ENCODE peak calls at places on chromosomes 13 and 19, in six cellular contexts. One of them, this sample, is unnamed.

GRCh38 chr13:98451676-98452105 is 125.2 kb downstream of the STK24 start:
- DNase-seq in LNCaP clone FGC: no peak
- DNase-seq in heart left ventricle: no peak
- DNase-seq in fibroblast of lung: peak; percentile 81
- DNase-seq in mesendoderm: no peak
- DNase-seq in neuronal stem cell: no peak
- DNase-seq in this sample: no peak

GRCh38 chr13:37791699-37792098 is 77.9 kb downstream of the TRPC4 start:
- DNase-seq in LNCaP clone FGC: no peak
- DNase-seq in heart left ventricle: no peak
- DNase-seq in fibroblast of lung: peak; percentile 71
- DNase-seq in mesendoderm: no peak
- DNase-seq in neuronal stem cell: no peak
- DNase-seq in this sample: no peak

GRCh38 chr19:12952488-12953455 is 4.3 kb downstream of the GADD45GIP1 start:
- DNase-seq in LNCaP clone FGC: no peak
- DNase-seq in heart left ventricle: no peak
- DNase-seq in fibroblast of lung: peak; percentile 87
- DNase-seq in mesendoderm: no peak
- DNase-seq in neuronal stem cell: no peak
- DNase-seq in this sample: no peak

GRCh38 chr19:41352609-41353465 is 885 bp downstream of the TGFB1 start:
- DNase-seq in LNCaP clone FGC: no peak
- DNase-seq in heart left ventricle: peak; percentile 76
- DNase-seq in fibroblast of lung: peak; percentile 44
- DNase-seq in mesendoderm: peak; percentile 70
- DNase-seq in neuronal stem cell: no peak
- DNase-seq in this sample: no peak

GRCh38 chr19:14775855-14776254 is 2.5 kb downstream of the ADGRE2 start:
- DNase-seq in LNCaP clone FGC: no peak
- DNase-seq in heart left ventricle: peak; percentile 26
- DNase-seq in fibroblast of lung: no peak
- DNase-seq in mesendoderm: no peak
- DNase-seq in neuronal stem cell: no peak
- DNase-seq in this sample: no peak

GRCh38 chr13:69374036-69374435 is 733.6 kb upstream of the ATXN8OS start:
- DNase-seq in LNCaP clone FGC: no peak
- DNase-seq in heart left ventricle: no peak
- DNase-seq in fibroblast of lung: no peak
- DNase-seq in mesendoderm: no peak
- DNase-seq in neuronal stem cell: no peak
- DNase-seq in this sample: no peak

GRCh38 chr19:55702131-55702627 is 27.2 kb downstream of the EPN1 start:
- DNase-seq in LNCaP clone FGC: no peak
- DNase-seq in heart left ventricle: no peak
- DNase-seq in fibroblast of lung: no peak
- DNase-seq in mesendoderm: no peak
- DNase-seq in neuronal stem cell: no peak
- DNase-seq in this sample: no peak

GRCh38 chr13:43986395-43986794 is 106.7 kb downstream of the LACC1 start:
- DNase-seq in LNCaP clone FGC: peak; percentile 21
- DNase-seq in heart left ventricle: no peak
- DNase-seq in fibroblast of lung: peak; percentile 18
- DNase-seq in mesendoderm: no peak
- DNase-seq in neuronal stem cell: no peak
- DNase-seq in this sample: no peak

GRCh38 chr19:1925544-1925943 is 15.4 kb upstream of the CSNK1G2 start:
- DNase-seq in LNCaP clone FGC: no peak
- DNase-seq in heart left ventricle: no peak
- DNase-seq in fibroblast of lung: no peak
- DNase-seq in mesendoderm: no peak
- DNase-seq in neuronal stem cell: no peak
- DNase-seq in this sample: no peak

GRCh38 chr13:114017028-114017630 is 43.3 kb upstream of the C13orf46 start:
- DNase-seq in LNCaP clone FGC: no peak
- DNase-seq in heart left ventricle: no peak
- DNase-seq in fibroblast of lung: peak; percentile 42
- DNase-seq in mesendoderm: peak; percentile 47
- DNase-seq in neuronal stem cell: no peak
- DNase-seq in this sample: no peak

GRCh38 chr13:107459430-107459829 is 755.9 kb downstream of the LIG4 start:
- DNase-seq in LNCaP clone FGC: no peak
- DNase-seq in heart left ventricle: no peak
- DNase-seq in fibroblast of lung: peak; percentile 95
- DNase-seq in mesendoderm: no peak
- DNase-seq in neuronal stem cell: no peak
- DNase-seq in this sample: no peak

GRCh38 chr13:97257800-97258799 is 36.0 kb downstream of the MBNL2 start:
- DNase-seq in LNCaP clone FGC: no peak
- DNase-seq in heart left ventricle: peak; percentile 58
- DNase-seq in fibroblast of lung: peak; percentile 96
- DNase-seq in mesendoderm: peak; percentile 97
- DNase-seq in neuronal stem cell: no peak
- DNase-seq in this sample: peak; percentile 54

GRCh38 chr19:43425567-43426392 is 11.1 kb downstream of the TEX101 start:
- DNase-seq in LNCaP clone FGC: peak; percentile 64
- DNase-seq in heart left ventricle: no peak
- DNase-seq in fibroblast of lung: peak; percentile 16
- DNase-seq in mesendoderm: peak; percentile 46
- DNase-seq in neuronal stem cell: no peak
- DNase-seq in this sample: no peak

GRCh38 chr19:28554321-28555091 is 658.4 kb downstream of the UQCRFS1 start:
- DNase-seq in LNCaP clone FGC: no peak
- DNase-seq in heart left ventricle: no peak
- DNase-seq in fibroblast of lung: no peak
- DNase-seq in mesendoderm: no peak
- DNase-seq in neuronal stem cell: no peak
- DNase-seq in this sample: no peak

GRCh38 chr19:45650722-45651121 is 11.5 kb upstream of the EML2 start:
- DNase-seq in LNCaP clone FGC: no peak
- DNase-seq in heart left ventricle: no peak
- DNase-seq in fibroblast of lung: no peak
- DNase-seq in mesendoderm: no peak
- DNase-seq in neuronal stem cell: no peak
- DNase-seq in this sample: no peak

GRCh38 chr13:97944396-97945029 is 9.0 kb upstream of the IPO5 start:
- DNase-seq in LNCaP clone FGC: no peak
- DNase-seq in heart left ventricle: no peak
- DNase-seq in fibroblast of lung: peak; percentile 63
- DNase-seq in mesendoderm: no peak
- DNase-seq in neuronal stem cell: no peak
- DNase-seq in this sample: no peak

GRCh38 chr19:958967-959685 is 25.0 kb upstream of the WDR18 start:
- DNase-seq in LNCaP clone FGC: no peak
- DNase-seq in heart left ventricle: no peak
- DNase-seq in fibroblast of lung: peak; percentile 70
- DNase-seq in mesendoderm: peak; percentile 36
- DNase-seq in neuronal stem cell: no peak
- DNase-seq in this sample: no peak

GRCh38 chr13:49859568-49859967 is 67.1 kb upstream of the KPNA3 start:
- DNase-seq in LNCaP clone FGC: no peak
- DNase-seq in heart left ventricle: no peak
- DNase-seq in fibroblast of lung: peak; percentile 98
- DNase-seq in mesendoderm: no peak
- DNase-seq in neuronal stem cell: no peak
- DNase-seq in this sample: peak; percentile 30

GRCh38 chr13:44648392-44649117 is 72.4 kb upstream of the TSC22D1 start:
- DNase-seq in LNCaP clone FGC: no peak
- DNase-seq in heart left ventricle: no peak
- DNase-seq in fibroblast of lung: no peak
- DNase-seq in mesendoderm: peak; percentile 47
- DNase-seq in neuronal stem cell: no peak
- DNase-seq in this sample: no peak

GRCh38 chr19:46955813-46956371 is 63.7 kb upstream of the NPAS1 start:
- DNase-seq in LNCaP clone FGC: no peak
- DNase-seq in heart left ventricle: no peak
- DNase-seq in fibroblast of lung: no peak
- DNase-seq in mesendoderm: no peak
- DNase-seq in neuronal stem cell: no peak
- DNase-seq in this sample: no peak

GRCh38 chr19:47757617-47758432 is 12.5 kb downstream of the NOP53 start:
- DNase-seq in LNCaP clone FGC: no peak
- DNase-seq in heart left ventricle: no peak
- DNase-seq in fibroblast of lung: no peak
- DNase-seq in mesendoderm: no peak
- DNase-seq in neuronal stem cell: no peak
- DNase-seq in this sample: no peak

DNA sequence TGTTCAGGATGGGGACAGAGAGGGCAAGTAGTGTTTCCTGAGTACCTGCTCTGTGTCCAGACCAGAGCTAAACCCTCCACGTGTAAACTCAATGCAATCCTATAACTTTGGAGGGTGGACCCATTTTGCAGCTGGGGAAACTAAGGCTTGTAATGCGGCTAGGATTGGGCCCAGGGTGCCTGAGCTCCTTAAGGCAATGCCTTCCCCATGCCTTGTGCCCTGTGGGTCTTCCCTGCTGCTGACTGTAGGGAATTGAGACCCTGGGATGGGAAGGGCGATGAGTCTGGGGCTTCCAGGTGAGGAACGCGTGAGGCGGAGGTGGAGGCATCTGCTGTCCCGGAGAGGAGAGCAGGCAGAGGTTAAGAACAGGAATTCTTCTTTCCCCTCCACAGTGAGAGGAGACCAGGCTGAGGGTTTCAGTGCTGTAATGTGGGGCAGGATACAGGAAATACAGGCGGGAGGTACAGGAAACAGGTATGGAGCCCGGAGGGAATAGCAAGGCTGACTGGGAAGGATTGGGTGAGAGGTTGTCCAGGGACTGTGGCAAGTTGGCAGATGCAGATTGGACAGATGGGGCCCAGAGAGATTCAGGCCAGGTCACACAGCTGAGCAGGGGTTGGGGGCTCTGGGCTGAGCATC is 19.2 kb downstream of the SLC27A1 start:
- DNase-seq in LNCaP clone FGC: no peak
- DNase-seq in heart left ventricle: no peak
- DNase-seq in fibroblast of lung: no peak
- DNase-seq in mesendoderm: no peak
- DNase-seq in neuronal stem cell: no peak
- DNase-seq in this sample: no peak
- H3K4me3 ChIP-seq in LNCaP clone FGC: no peak overlapping the region
- H3K4me3 ChIP-seq in heart left ventricle: no peak overlapping the region
- H3K4me3 ChIP-seq in fibroblast of lung: no peak overlapping the region
- H3K4me3 ChIP-seq in mesendoderm: no peak overlapping the region
- H3K4me3 ChIP-seq in neuronal stem cell: no peak overlapping the region
- H3K4me3 ChIP-seq in this sample: no peak overlapping the region

GRCh38 chr13:86426437-86426836 is 627.2 kb upstream of the SLITRK6 start:
- DNase-seq in LNCaP clone FGC: no peak
- DNase-seq in heart left ventricle: no peak
- DNase-seq in fibroblast of lung: no peak
- DNase-seq in mesendoderm: no peak
- DNase-seq in neuronal stem cell: no peak
- DNase-seq in this sample: no peak
- H3K4me3 ChIP-seq in LNCaP clone FGC: no peak overlapping the region
- H3K4me3 ChIP-seq in heart left ventricle: no peak overlapping the region
- H3K4me3 ChIP-seq in fibroblast of lung: no peak overlapping the region
- H3K4me3 ChIP-seq in mesendoderm: no peak overlapping the region
- H3K4me3 ChIP-seq in neuronal stem cell: no peak overlapping the region
- H3K4me3 ChIP-seq in this sample: no peak overlapping the region

DNA sequence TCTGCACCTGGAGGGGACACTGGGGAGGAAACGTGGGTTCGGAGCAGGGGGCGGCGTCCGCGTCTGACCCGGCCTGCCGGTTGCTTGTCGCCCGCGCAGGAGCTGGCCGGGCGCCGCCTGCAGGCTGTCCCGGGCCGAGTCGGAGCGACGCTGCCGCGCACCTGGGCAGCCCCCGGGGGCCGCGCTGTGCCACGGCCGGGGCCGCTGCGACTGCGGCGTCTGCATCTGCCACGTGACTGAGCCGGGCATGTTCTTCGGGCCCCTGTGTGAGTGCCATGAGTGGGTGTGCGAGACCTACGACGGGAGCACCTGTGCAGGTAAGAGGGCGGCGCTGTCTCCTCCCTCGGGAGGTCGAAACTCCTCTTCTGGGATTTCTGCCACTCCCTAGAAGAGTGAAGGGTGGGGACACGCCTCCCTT is 1.3 kb downstream of the ITGBL1 start:
- DNase-seq in LNCaP clone FGC: no peak
- DNase-seq in heart left ventricle: no peak
- DNase-seq in fibroblast of lung: no peak
- DNase-seq in mesendoderm: no peak
- DNase-seq in neuronal stem cell: no peak
- DNase-seq in this sample: no peak
- H3K4me3 ChIP-seq in LNCaP clone FGC: peak overlapping the region; percentile 13
- H3K4me3 ChIP-seq in heart left ventricle: peak overlapping the region; percentile 65
- H3K4me3 ChIP-seq in fibroblast of lung: peak overlapping the region; percentile 77
- H3K4me3 ChIP-seq in mesendoderm: no peak overlapping the region
- H3K4me3 ChIP-seq in neuronal stem cell: no peak overlapping the region
- H3K4me3 ChIP-seq in this sample: peak overlapping the region; percentile 54

DNA sequence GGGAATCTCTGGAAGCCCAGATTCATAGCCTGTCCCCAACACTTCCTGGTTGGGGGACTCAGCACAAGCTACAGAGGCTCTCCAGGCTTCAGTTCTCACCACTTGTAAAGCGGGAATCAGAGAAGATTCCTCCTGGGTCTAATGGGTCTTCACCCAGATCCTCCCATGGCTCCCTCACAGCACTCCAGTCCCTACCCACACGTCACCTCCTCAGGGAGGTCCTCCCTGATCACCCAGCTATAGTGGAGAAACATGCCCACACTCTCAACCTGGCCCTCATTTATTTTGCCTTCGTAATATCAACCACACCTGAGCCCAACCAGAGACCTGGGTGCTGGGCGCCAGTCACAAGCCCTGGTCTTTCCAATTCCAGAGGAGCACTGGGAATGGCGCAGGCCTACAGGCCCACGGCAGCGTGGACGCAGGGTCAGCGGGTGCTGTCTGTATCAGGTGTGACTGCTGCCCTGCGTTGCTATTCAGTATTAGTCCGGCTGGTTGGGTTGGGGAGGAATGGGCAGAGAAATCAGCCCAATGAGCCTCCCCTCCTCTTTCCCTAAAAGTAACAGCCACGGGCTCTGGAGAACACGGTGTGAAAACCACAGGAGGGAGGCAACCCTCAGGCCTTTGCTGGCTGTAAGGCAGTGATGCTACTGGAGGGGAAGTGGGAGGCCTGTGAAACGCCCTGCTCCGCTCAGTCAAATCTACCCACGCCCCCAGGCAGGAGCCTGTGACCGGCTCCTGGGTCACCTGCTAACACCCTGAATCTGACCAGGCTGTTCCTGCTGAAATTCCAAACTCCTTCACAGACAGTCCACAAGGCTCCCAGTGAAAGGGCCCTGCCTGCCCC is 5.2 kb downstream of the AKT2 start:
- DNase-seq in LNCaP clone FGC: no peak
- DNase-seq in heart left ventricle: no peak
- DNase-seq in fibroblast of lung: no peak
- DNase-seq in mesendoderm: peak; percentile 65
- DNase-seq in neuronal stem cell: no peak
- DNase-seq in this sample: no peak
- H3K4me3 ChIP-seq in LNCaP clone FGC: peak overlapping the region; percentile 12
- H3K4me3 ChIP-seq in heart left ventricle: peak overlapping the region; percentile 42
- H3K4me3 ChIP-seq in fibroblast of lung: no peak overlapping the region
- H3K4me3 ChIP-seq in mesendoderm: no peak overlapping the region
- H3K4me3 ChIP-seq in neuronal stem cell: no peak overlapping the region
- H3K4me3 ChIP-seq in this sample: peak overlapping the region; percentile 8

This sample was measured in HFF-Myc.